ENCODE peak calls at places on chromosomes 11 and 22, in six cellular contexts. One of them, this sample, is unnamed.

GRCh38 chr11:73137262-73137941 is 4.7 kb downstream of the FCHSD2 start:
- DNase-seq in C1 segment of cervical spinal cord: no peak
- DNase-seq in EL: no peak
- DNase-seq in stimulated activated CD8-positive, alpha-beta memory T cell treated with anti-CD3 and anti-CD28 coated beads, Interleukin-4, amount 100 ng/mL, for 48 hours: no peak
- DNase-seq in fibroblast of mammary gland: no peak
- DNase-seq in HT1080: no peak
- DNase-seq in this sample: no peak

GRCh38 chr11:2814751-2815150 is 70.8 kb downstream of the CDKN1C start:
- DNase-seq in C1 segment of cervical spinal cord: no peak
- DNase-seq in EL: no peak
- DNase-seq in stimulated activated CD8-positive, alpha-beta memory T cell treated with anti-CD3 and anti-CD28 coated beads, Interleukin-4, amount 100 ng/mL, for 48 hours: no peak
- DNase-seq in fibroblast of mammary gland: no peak
- DNase-seq in HT1080: no peak
- DNase-seq in this sample: no peak

GRCh38 chr11:118180300-118180703 is 3.9 kb upstream of the SCN2B start:
- DNase-seq in C1 segment of cervical spinal cord: no peak
- DNase-seq in EL: peak
- DNase-seq in stimulated activated CD8-positive, alpha-beta memory T cell treated with anti-CD3 and anti-CD28 coated beads, Interleukin-4, amount 100 ng/mL, for 48 hours: no peak
- DNase-seq in fibroblast of mammary gland: no peak
- DNase-seq in HT1080: peak
- DNase-seq in this sample: peak

GRCh38 chr11:45927332-45927683 is 4.9 kb downstream of the LARGE2 start:
- DNase-seq in C1 segment of cervical spinal cord: no peak
- DNase-seq in EL: no peak
- DNase-seq in stimulated activated CD8-positive, alpha-beta memory T cell treated with anti-CD3 and anti-CD28 coated beads, Interleukin-4, amount 100 ng/mL, for 48 hours: no peak
- DNase-seq in fibroblast of mammary gland: no peak
- DNase-seq in HT1080: no peak
- DNase-seq in this sample: no peak

GRCh38 chr11:122578168-122578825 is 77.2 kb upstream of the UBASH3B start:
- DNase-seq in C1 segment of cervical spinal cord: no peak
- DNase-seq in EL: peak
- DNase-seq in stimulated activated CD8-positive, alpha-beta memory T cell treated with anti-CD3 and anti-CD28 coated beads, Interleukin-4, amount 100 ng/mL, for 48 hours: no peak
- DNase-seq in fibroblast of mammary gland: peak
- DNase-seq in HT1080: no peak
- DNase-seq in this sample: no peak

GRCh38 chr22:24424001-24424900 is 3.1 kb upstream of the ADORA2A start:
- DNase-seq in C1 segment of cervical spinal cord: no peak
- DNase-seq in EL: peak
- DNase-seq in stimulated activated CD8-positive, alpha-beta memory T cell treated with anti-CD3 and anti-CD28 coated beads, Interleukin-4, amount 100 ng/mL, for 48 hours: peak
- DNase-seq in fibroblast of mammary gland: no peak
- DNase-seq in HT1080: no peak
- DNase-seq in this sample: no peak

GRCh38 chr11:44596541-44597276 is 31.2 kb downstream of the CD82 start:
- DNase-seq in C1 segment of cervical spinal cord: no peak
- DNase-seq in EL: no peak
- DNase-seq in stimulated activated CD8-positive, alpha-beta memory T cell treated with anti-CD3 and anti-CD28 coated beads, Interleukin-4, amount 100 ng/mL, for 48 hours: peak
- DNase-seq in fibroblast of mammary gland: no peak
- DNase-seq in HT1080: no peak
- DNase-seq in this sample: no peak

GRCh38 chr11:73907191-73907590 is 30.4 kb downstream of the PAAF1 start:
- DNase-seq in C1 segment of cervical spinal cord: no peak
- DNase-seq in EL: peak
- DNase-seq in stimulated activated CD8-positive, alpha-beta memory T cell treated with anti-CD3 and anti-CD28 coated beads, Interleukin-4, amount 100 ng/mL, for 48 hours: peak
- DNase-seq in fibroblast of mammary gland: peak
- DNase-seq in HT1080: peak
- DNase-seq in this sample: no peak

GRCh38 chr11:46296520-46297448 is 19.3 kb downstream of the CREB3L1 start:
- DNase-seq in C1 segment of cervical spinal cord: no peak
- DNase-seq in EL: peak
- DNase-seq in stimulated activated CD8-positive, alpha-beta memory T cell treated with anti-CD3 and anti-CD28 coated beads, Interleukin-4, amount 100 ng/mL, for 48 hours: no peak
- DNase-seq in fibroblast of mammary gland: peak
- DNase-seq in HT1080: peak
- DNase-seq in this sample: no peak

GRCh38 chr11:111561801-111562325 is 21.3 kb downstream of the LAYN start:
- DNase-seq in C1 segment of cervical spinal cord: no peak
- DNase-seq in EL: peak
- DNase-seq in stimulated activated CD8-positive, alpha-beta memory T cell treated with anti-CD3 and anti-CD28 coated beads, Interleukin-4, amount 100 ng/mL, for 48 hours: no peak
- DNase-seq in fibroblast of mammary gland: peak
- DNase-seq in HT1080: peak
- DNase-seq in this sample: no peak

This sample was measured in head of caudate nucleus.